ENCODE peak calls at places on chromosomes 1 and 21, in five cellular contexts. X is omental fat pad, T is activated B cell treated with CpG ODN at 0.5 μM for 24 hours, W is WTC11, V is heart left ventricle. H is an unnamed sample.

GRCh38 chr1:34419662-34420061 is 243.0 kb downstream of the C1orf94 start:
- DNase-seq in T (no peak), X (no peak), V (no peak), W (peak; percentile 57), H (no peak)

GRCh38 chr1:184289825-184290550 is 96.8 kb upstream of the C1orf21 start:
- DNase-seq in V (no peak), X (no peak), W (no peak), T (no peak), H (no peak)

GRCh38 chr1:151846062-151846568 is 6.5 kb upstream of the C2CD4D start:
- DNase-seq in X (no peak), W (no peak), T (no peak), V (no peak), H (no peak)

GRCh38 chr1:181208967-181209366 is 120.5 kb downstream of the IER5 start:
- DNase-seq in W (no peak), X (no peak), V (no peak), T (no peak), H (no peak)

GRCh38 chr1:30719406-30720270 is 3.7 kb downstream of the MATN1 start:
- DNase-seq in V (peak; percentile 46), X (no peak), T (no peak), W (no peak), H (no peak)

GRCh38 chr1:48684381-48684780 is 92.3 kb downstream of the BEND5 start:
- DNase-seq in W (no peak), V (no peak), T (no peak), X (no peak), H (no peak)

GRCh38 chr1:202616355-202616910 is 93.8 kb downstream of the SYT2 start:
- DNase-seq in W (no peak), T (no peak), V (peak; percentile 43), X (no peak), H (no peak)

GRCh38 chr1:210342986-210343780 is 14.5 kb downstream of the HHAT start:
- DNase-seq in X (no peak), T (peak; percentile 62), V (no peak), W (no peak), H (no peak)

GRCh38 chr1:21913763-21914162 is 23.3 kb downstream of the HSPG2 start:
- DNase-seq in X (no peak), V (no peak), T (no peak), W (no peak), H (no peak)

GRCh38 chr1:36436820-36437219 is 13.4 kb downstream of the OSCP1 start:
- DNase-seq in X (no peak), T (no peak), V (no peak), W (no peak), H (no peak)

GRCh38 chr1:205354259-205354904 is 2.3 kb downstream of the KLHDC8A start:
- DNase-seq in V (no peak), W (peak; percentile 68), T (no peak), X (peak; percentile 46), H (peak; percentile 59)

GRCh38 chr21:32548978-32549377 is 36.3 kb downstream of the TCP10L start:
- DNase-seq in V (no peak), X (no peak), W (no peak), T (no peak), H (no peak)

DNA sequence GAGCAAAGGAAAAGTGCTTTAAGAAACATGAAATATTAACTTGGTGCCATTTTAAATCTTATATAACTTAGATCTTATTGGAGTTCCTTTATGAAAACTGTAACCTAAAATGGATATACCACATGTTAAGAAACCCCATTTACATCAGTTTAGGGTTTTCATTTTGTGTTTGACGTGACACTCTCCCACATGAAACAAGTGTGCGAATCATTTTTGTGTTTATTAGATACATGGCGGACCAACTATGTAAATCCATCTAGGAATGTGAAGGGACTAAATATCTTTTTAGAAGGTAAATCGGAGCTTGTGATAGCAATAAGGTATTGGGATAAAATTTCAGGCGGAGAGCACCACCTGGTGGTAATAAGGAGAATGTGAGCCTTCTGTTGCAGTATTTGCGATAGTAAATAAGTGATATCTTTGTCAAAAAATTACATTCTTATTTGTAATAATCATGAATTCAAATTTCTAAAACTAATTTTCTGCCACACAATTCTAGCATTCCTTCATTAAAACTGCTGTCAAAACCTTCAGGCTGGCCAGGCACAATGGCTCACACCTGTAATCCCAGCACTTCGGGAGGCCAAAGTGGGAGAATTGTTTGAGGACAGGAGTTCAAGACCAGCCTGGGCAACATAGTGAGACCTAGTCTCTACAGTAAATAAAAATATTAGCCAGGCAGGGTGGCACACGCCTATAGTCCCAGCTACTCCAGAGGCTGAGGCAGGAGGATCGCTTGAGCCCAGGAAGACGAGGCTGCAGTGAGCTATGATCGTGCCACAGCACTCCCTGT is 31.3 kb downstream of the SMAP2 start:
- DNase-seq in X (no peak), T (no peak), W (no peak), V (no peak), H (no peak)
- TF ChIP-seq CTCF in X (no peak), T (peak; percentile 86), W (peak; percentile 72), V (peak; percentile 88), H (peak; percentile 89)

GRCh38 chr1:37622131-37622530 is 12.6 kb downstream of the RSPO1 start:
- DNase-seq in T (no peak), X (no peak), W (peak; percentile 38), V (no peak), H (no peak)
- TF ChIP-seq CTCF in T (no peak), X (no peak), W (no peak), V (no peak), H (no peak)

DNA sequence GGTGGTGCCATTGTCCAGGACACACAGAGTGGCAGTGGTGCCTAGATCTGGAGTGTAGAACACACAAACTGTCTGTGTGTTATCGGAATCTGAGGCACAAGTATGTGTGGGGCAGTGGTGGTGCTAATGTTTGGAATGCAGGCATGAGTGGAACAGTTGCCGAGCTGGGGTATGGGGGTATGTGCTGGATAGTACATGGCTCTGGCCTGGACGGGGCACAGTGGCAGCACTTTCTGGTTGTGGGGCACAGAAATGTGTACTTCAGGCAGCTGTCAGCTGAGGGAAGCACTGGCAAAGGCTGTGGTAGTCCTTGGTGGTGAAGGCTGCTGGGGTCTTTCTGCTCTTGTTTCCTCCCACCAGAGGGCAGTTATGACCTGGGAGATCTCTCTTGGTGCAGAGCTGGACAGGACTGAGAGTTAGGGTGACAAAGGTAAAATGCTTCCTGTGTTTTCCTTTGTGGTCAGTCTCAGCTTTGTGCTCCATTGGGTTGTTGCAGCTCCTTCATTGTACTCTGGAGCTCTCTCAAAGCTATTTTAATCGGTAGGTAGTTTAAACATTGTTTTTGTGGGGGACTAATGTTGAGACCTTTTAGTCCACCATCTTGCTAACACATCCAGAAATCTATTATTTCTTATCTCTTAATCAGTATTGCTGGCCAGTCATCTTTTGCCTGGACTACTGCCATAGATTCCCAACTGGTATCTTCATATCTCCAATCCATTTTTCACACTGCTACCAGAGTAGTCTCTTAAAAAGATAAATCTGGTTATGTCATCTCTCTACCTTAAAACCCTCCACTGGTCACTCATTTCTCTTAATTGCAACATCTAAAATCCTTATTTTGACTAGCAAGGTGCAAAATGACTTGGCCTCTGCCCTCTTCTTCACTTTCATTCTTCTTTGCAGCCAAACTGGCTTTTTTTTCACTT is 83.9 kb upstream of the NBPF4 start:
- DNase-seq in X (no peak), W (peak; percentile 50), T (no peak), V (no peak), H (no peak)
- TF ChIP-seq CTCF in X (no peak), W (peak; percentile 20), T (no peak), V (no peak), H (no peak)

GRCh38 chr1:71223949-71224348 is 143.1 kb upstream of the ZRANB2 start:
- DNase-seq in X (no peak), T (no peak), W (no peak), V (no peak), H (no peak)

GRCh38 chr1:71224958-71225357 is 144.1 kb upstream of the ZRANB2 start:
- DNase-seq in W (no peak), V (no peak), T (no peak), X (no peak), H (no peak)

GRCh38 chr1:71228236-71228635 is 147.4 kb upstream of the ZRANB2 start:
- DNase-seq in T (no peak), X (no peak), W (no peak), V (no peak), H (no peak)

DNA sequence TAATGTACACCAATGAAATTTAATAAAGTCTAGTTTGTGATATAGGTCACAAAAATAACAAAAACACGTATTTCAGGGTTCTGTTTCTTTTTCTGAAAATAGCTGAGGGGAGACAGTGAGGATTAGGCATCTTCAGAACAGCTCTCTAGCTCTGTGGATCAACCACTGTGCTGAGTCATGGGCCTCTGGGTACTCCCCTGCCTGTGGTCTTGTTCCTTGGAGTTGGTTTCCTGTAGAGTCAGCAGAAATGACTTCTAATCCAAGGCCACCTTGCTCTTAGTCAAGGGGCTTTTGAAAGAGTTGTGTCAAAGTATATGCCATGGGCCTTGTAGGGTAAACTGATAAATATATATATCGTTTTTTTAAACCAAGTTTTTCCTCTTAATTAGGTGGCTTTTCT is 141.8 kb upstream of the ZRANB2 start:
- DNase-seq in W (no peak), X (no peak), T (no peak), V (no peak), H (no peak)
- TF ChIP-seq CTCF in W (no peak), X (no peak), T (no peak), V (no peak), H (no peak)

GRCh38 chr1:158496379-158496778 is 24.4 kb downstream of the OR10R2 start:
- DNase-seq in X (no peak), W (no peak), V (no peak), T (no peak), H (no peak)
- TF ChIP-seq CTCF in X (no peak), W (peak; percentile 17), V (peak; percentile 19), T (no peak), H (no peak)

GRCh38 chr1:41918450-41919043 is at the start of gene HIVEP3:
- DNase-seq in X (no peak), T (no peak), W (no peak), V (no peak), H (no peak)
- TF ChIP-seq CTCF in X (no peak), T (no peak), W (no peak), V (peak; percentile 15), H (no peak)

GRCh38 chr1:11355594-11356467 is 82.8 kb downstream of the UBIAD1 start:
- DNase-seq in X (no peak), T (no peak), V (no peak), W (peak; percentile 63), H (no peak)
- TF ChIP-seq CTCF in X (no peak), T (no peak), V (no peak), W (no peak), H (no peak)

GRCh38 chr1:208008534-208008933 is 97.6 kb upstream of the CD34 start:
- DNase-seq in V (no peak), T (no peak), X (no peak), W (no peak), H (no peak)

GRCh38 chr1:208007938-208008342 is 97.0 kb upstream of the CD34 start:
- DNase-seq in V (no peak), T (no peak), X (no peak), W (no peak), H (no peak)

GRCh38 chr1:208007319-208007937 is 96.5 kb upstream of the CD34 start:
- DNase-seq in T (no peak), W (no peak), V (no peak), X (no peak), H (no peak)

GRCh38 chr1:208004851-208005250 is 93.9 kb upstream of the CD34 start:
- DNase-seq in T (no peak), X (no peak), W (no peak), V (no peak), H (no peak)

GRCh38 chr1:208006258-208006920 is 95.5 kb upstream of the CD34 start:
- DNase-seq in W (no peak), T (no peak), X (no peak), V (no peak), H (no peak)
- TF ChIP-seq CTCF in W (no peak), T (no peak), X (no peak), V (no peak), H (no peak)

GRCh38 chr1:239363920-239364319 is 22.4 kb upstream of the CHRM3 start:
- DNase-seq in W (no peak), T (no peak), V (no peak), X (no peak), H (no peak)
- TF ChIP-seq CTCF in W (no peak), T (no peak), V (no peak), X (no peak), H (no peak)

H was measured in mesothelial cell of epicardium.